ENCODE peak calls at places on chromosomes 2 and 18, in six cellular contexts. I is cardiac fibroblast; J is AG20443; S is stimulated activated effector memory CD8-positive, alpha-beta T cell treated with anti-CD3 and anti-CD28 coated beads, Interleukin-12 subunit alpha, Interleukin-12 subunit beta, amount 100 ng/mL, for 72 hours; U is CMK; Z is activated CD4-positive, alpha-beta T cell treated with anti-CD3 and anti-CD28 coated beads for 4 hours. V is an unnamed sample.

GRCh38 chr2:8622199-8622911 is 59.5 kb upstream of the ID2 start:
- DNase-seq in I (no peak), J (no peak), S (no peak), U (no peak), Z (no peak), V (no peak)

GRCh38 chr2:158783923-158784322 is 11.2 kb upstream of the DAPL1 start:
- DNase-seq in I (no peak), J (no peak), S (no peak), U (no peak), Z (no peak), V (no peak)

GRCh38 chr2:128406629-128407252 is 88.1 kb upstream of the HS6ST1 start:
- DNase-seq in I (no peak), J (no peak), S (no peak), U (no peak), Z (no peak), V (no peak)

GRCh38 chr2:191901031-191901430 is 54.1 kb upstream of the CAVIN2 start:
- DNase-seq in I (no peak), J (no peak), S (no peak), U (no peak), Z (no peak), V (no peak)

GRCh38 chr2:55948176-55948921 is 24.8 kb upstream of the EFEMP1 start:
- DNase-seq in I (peak), J (no peak), S (no peak), U (no peak), Z (no peak), V (no peak)

GRCh38 chr2:136005462-136006205 is 20.2 kb upstream of the DARS1 start:
- DNase-seq in I (peak), J (no peak), S (no peak), U (no peak), Z (no peak), V (no peak)

GRCh38 chr2:43792653-43793052 is 18.8 kb downstream of the DYNC2LI1 start:
- DNase-seq in I (no peak), J (no peak), S (no peak), U (no peak), Z (no peak), V (no peak)

GRCh38 chr18:55090566-55091187 is 131.4 kb upstream of the CCDC68 start:
- DNase-seq in I (no peak), J (no peak), S (no peak), U (no peak), Z (no peak), V (no peak)

GRCh38 chr18:3093624-3094354 is 80.8 kb upstream of the LPIN2 start:
- DNase-seq in I (no peak), J (no peak), S (no peak), U (no peak), Z (no peak), V (no peak)

GRCh38 chr2:25303517-25304338 is 38.0 kb downstream of the DNMT3A start:
- DNase-seq in I (no peak), J (no peak), S (no peak), U (no peak), Z (no peak), V (no peak)

GRCh38 chr2:151111599-151112278 is 149.9 kb downstream of the RBM43 start:
- DNase-seq in I (peak), J (peak), S (no peak), U (no peak), Z (no peak), V (peak)

GRCh38 chr2:226483745-226484619 is 315.6 kb downstream of the IRS1 start:
- DNase-seq in I (peak), J (peak), S (no peak), U (no peak), Z (no peak), V (peak)

GRCh38 chr18:48838921-48839818 is 111.6 kb downstream of the SMAD7 start:
- DNase-seq in I (peak), J (peak), S (no peak), U (no peak), Z (no peak), V (peak)

GRCh38 chr2:95728878-95729511 is 137.2 kb downstream of the TRIM43 start:
- DNase-seq in I (peak), J (peak), S (no peak), U (peak), Z (no peak), V (peak)

GRCh38 chr2:203804766-203805484 is 62.6 kb upstream of the CTLA4 start:
- DNase-seq in I (peak), J (no peak), S (no peak), U (no peak), Z (no peak), V (no peak)

GRCh38 chr2:71001592-71002570 is 7.2 kb upstream of the TEX261 start:
- DNase-seq in I (no peak), J (no peak), S (no peak), U (no peak), Z (no peak), V (no peak)

GRCh38 chr2:17521621-17522020 is 3.4 kb upstream of the RAD51AP2 start:
- DNase-seq in I (no peak), J (no peak), S (no peak), U (no peak), Z (no peak), V (no peak)

GRCh38 chr18:74505776-74506175 is 9.6 kb downstream of the CNDP2 start:
- DNase-seq in I (no peak), J (no peak), S (no peak), U (no peak), Z (no peak), V (no peak)

GRCh38 chr2:88540346-88540745 is 86.9 kb downstream of the EIF2AK3 start:
- DNase-seq in I (peak), J (peak), S (no peak), U (no peak), Z (no peak), V (peak)

GRCh38 chr18:9825571-9826073 is 60.2 kb upstream of the TXNDC2 start:
- DNase-seq in I (peak), J (peak), S (no peak), U (peak), Z (no peak), V (peak)

GRCh38 chr2:226048625-226049024 is 649.1 kb downstream of the NYAP2 start:
- DNase-seq in I (peak), J (peak), S (no peak), U (no peak), Z (no peak), V (peak)

GRCh38 chr18:2402084-2402483 is 169.2 kb downstream of the METTL4 start:
- DNase-seq in I (no peak), J (no peak), S (no peak), U (no peak), Z (no peak), V (no peak)

GRCh38 chr18:35939166-35939565 is 33.3 kb upstream of the RMP24 start:
- DNase-seq in I (peak), J (no peak), S (no peak), U (no peak), Z (no peak), V (no peak)